ENCODE peak calls at places on chromosomes 6 and 20, in five cellular contexts. One of them, this sample, is unnamed.

GRCh38 chr6:41093729-41094128 is 21.0 kb downstream of the NFYA start:
- DNase-seq in heart right ventricle: no peak
- DNase-seq in esophagus squamous epithelium: no peak
- DNase-seq in T follicular helper cell: no peak
- DNase-seq in B cell: no peak
- DNase-seq in this sample: no peak

GRCh38 chr20:1600736-1601135 is 19.1 kb downstream of the SIRPB1 start:
- DNase-seq in esophagus squamous epithelium: no peak
- DNase-seq in heart right ventricle: no peak
- DNase-seq in B cell: no peak
- DNase-seq in T follicular helper cell: no peak
- DNase-seq in this sample: no peak

GRCh38 chr6:92361990-92362770 is 1057.2 kb downstream of the EPHA7 start:
- DNase-seq in B cell: no peak
- DNase-seq in T follicular helper cell: no peak
- DNase-seq in esophagus squamous epithelium: no peak
- DNase-seq in heart right ventricle: no peak
- DNase-seq in this sample: no peak

GRCh38 chr20:32985596-32985995 is 18.6 kb downstream of the SUN5 start:
- DNase-seq in B cell: no peak
- DNase-seq in esophagus squamous epithelium: no peak
- DNase-seq in heart right ventricle: no peak
- DNase-seq in T follicular helper cell: no peak
- DNase-seq in this sample: no peak

GRCh38 chr20:41339957-41340326 is 679 bp upstream of the LPIN3 start:
- DNase-seq in esophagus squamous epithelium: no peak
- DNase-seq in B cell: peak; percentile 82
- DNase-seq in heart right ventricle: peak; percentile 86
- DNase-seq in T follicular helper cell: peak; percentile 77
- DNase-seq in this sample: peak; percentile 85

GRCh38 chr6:109091314-109092009 is 3.2 kb downstream of the SESN1 start:
- DNase-seq in T follicular helper cell: no peak
- DNase-seq in esophagus squamous epithelium: no peak
- DNase-seq in heart right ventricle: no peak
- DNase-seq in B cell: no peak
- DNase-seq in this sample: no peak

GRCh38 chr6:43744931-43745727 is 24.9 kb upstream of the VEGFA start:
- DNase-seq in T follicular helper cell: no peak
- DNase-seq in heart right ventricle: no peak
- DNase-seq in B cell: no peak
- DNase-seq in esophagus squamous epithelium: no peak
- DNase-seq in this sample: no peak

GRCh38 chr6:53168516-53169257 is 20.0 kb upstream of the GCM1 start:
- DNase-seq in heart right ventricle: no peak
- DNase-seq in esophagus squamous epithelium: no peak
- DNase-seq in B cell: no peak
- DNase-seq in T follicular helper cell: no peak
- DNase-seq in this sample: no peak

GRCh38 chr6:30689985-30690384 is 799 bp downstream of the NRM start:
- DNase-seq in T follicular helper cell: no peak
- DNase-seq in esophagus squamous epithelium: no peak
- DNase-seq in B cell: no peak
- DNase-seq in heart right ventricle: no peak
- DNase-seq in this sample: no peak